ENCODE peak calls at places on chromosomes 2 and 18, in nine cellular contexts. One of them, this sample, is unnamed.

GRCh38 chr2:50749226-50749625 is 282.7 kb downstream of the NRXN1 start:
- DNase-seq in cardiac muscle cell: no peak
- DNase-seq in brain microvascular endothelial cell: no peak
- DNase-seq in sigmoid colon: no peak
- DNase-seq in heart right ventricle: no peak
- DNase-seq in HL-60: no peak
- DNase-seq in A549: no peak
- DNase-seq in astrocyte: peak; percentile 4
- DNase-seq in heart left ventricle: no peak
- DNase-seq in this sample: no peak

GRCh38 chr2:54903736-54904554 is 146.3 kb downstream of the RTN4 start:
- DNase-seq in cardiac muscle cell: peak; percentile 94
- DNase-seq in brain microvascular endothelial cell: peak; percentile 98
- DNase-seq in sigmoid colon: peak; percentile 68
- DNase-seq in heart right ventricle: no peak
- DNase-seq in HL-60: peak; percentile 42
- DNase-seq in A549: peak; percentile 91
- DNase-seq in astrocyte: peak; percentile 99
- DNase-seq in heart left ventricle: no peak
- DNase-seq in this sample: peak; percentile 34

GRCh38 chr18:44569391-44570055 is 111.2 kb upstream of the SETBP1 start:
- DNase-seq in cardiac muscle cell: no peak
- DNase-seq in brain microvascular endothelial cell: no peak
- DNase-seq in sigmoid colon: no peak
- DNase-seq in heart right ventricle: no peak
- DNase-seq in HL-60: no peak
- DNase-seq in A549: no peak
- DNase-seq in astrocyte: no peak
- DNase-seq in heart left ventricle: no peak
- DNase-seq in this sample: no peak

GRCh38 chr2:202036601-202037037 is 3.0 kb downstream of the FZD7 start:
- DNase-seq in cardiac muscle cell: no peak
- DNase-seq in brain microvascular endothelial cell: no peak
- DNase-seq in sigmoid colon: peak; percentile 75
- DNase-seq in heart right ventricle: no peak
- DNase-seq in HL-60: no peak
- DNase-seq in A549: no peak
- DNase-seq in astrocyte: peak; percentile 54
- DNase-seq in heart left ventricle: no peak
- DNase-seq in this sample: no peak

GRCh38 chr2:112092286-112093041 is 37.4 kb downstream of the TMEM87B start:
- DNase-seq in cardiac muscle cell: peak; percentile 72
- DNase-seq in brain microvascular endothelial cell: peak; percentile 67
- DNase-seq in sigmoid colon: no peak
- DNase-seq in heart right ventricle: no peak
- DNase-seq in HL-60: no peak
- DNase-seq in A549: no peak
- DNase-seq in astrocyte: peak; percentile 85
- DNase-seq in heart left ventricle: no peak
- DNase-seq in this sample: no peak

GRCh38 chr18:14914126-14914525 is 166.2 kb downstream of the ANKRD30B start:
- DNase-seq in cardiac muscle cell: no peak
- DNase-seq in brain microvascular endothelial cell: no peak
- DNase-seq in sigmoid colon: no peak
- DNase-seq in heart right ventricle: no peak
- DNase-seq in HL-60: no peak
- DNase-seq in A549: no peak
- DNase-seq in astrocyte: no peak
- DNase-seq in heart left ventricle: no peak
- DNase-seq in this sample: no peak

GRCh38 chr2:190436552-190436951 is 28.4 kb downstream of the MFSD6 start:
- DNase-seq in cardiac muscle cell: no peak
- DNase-seq in brain microvascular endothelial cell: no peak
- DNase-seq in sigmoid colon: no peak
- DNase-seq in heart right ventricle: no peak
- DNase-seq in HL-60: no peak
- DNase-seq in A549: no peak
- DNase-seq in astrocyte: no peak
- DNase-seq in heart left ventricle: no peak
- DNase-seq in this sample: no peak

GRCh38 chr2:144350151-144350802 is 169.6 kb downstream of the ZEB2 start:
- DNase-seq in cardiac muscle cell: peak; percentile 63
- DNase-seq in brain microvascular endothelial cell: peak; percentile 68
- DNase-seq in sigmoid colon: no peak
- DNase-seq in heart right ventricle: peak; percentile 55
- DNase-seq in HL-60: no peak
- DNase-seq in A549: peak; percentile 51
- DNase-seq in astrocyte: peak; percentile 73
- DNase-seq in heart left ventricle: peak; percentile 27
- DNase-seq in this sample: no peak

GRCh38 chr2:222572761-222573174 is 83.1 kb downstream of the FARSB start:
- DNase-seq in cardiac muscle cell: peak; percentile 75
- DNase-seq in brain microvascular endothelial cell: peak; percentile 47
- DNase-seq in sigmoid colon: no peak
- DNase-seq in heart right ventricle: no peak
- DNase-seq in HL-60: no peak
- DNase-seq in A549: peak; percentile 18
- DNase-seq in astrocyte: peak; percentile 66
- DNase-seq in heart left ventricle: no peak
- DNase-seq in this sample: no peak

GRCh38 chr18:76459687-76460350 is 35.2 kb downstream of the ZNF516 start:
- DNase-seq in cardiac muscle cell: peak; percentile 99
- DNase-seq in brain microvascular endothelial cell: peak; percentile 99
- DNase-seq in sigmoid colon: peak; percentile 68
- DNase-seq in heart right ventricle: no peak
- DNase-seq in HL-60: no peak
- DNase-seq in A549: peak; percentile 81
- DNase-seq in astrocyte: peak; percentile 100
- DNase-seq in heart left ventricle: peak; percentile 36
- DNase-seq in this sample: peak; percentile 79

GRCh38 chr2:164205347-164205746 is 415.9 kb downstream of the GRB14 start:
- DNase-seq in cardiac muscle cell: peak; percentile 16
- DNase-seq in brain microvascular endothelial cell: peak; percentile 68
- DNase-seq in sigmoid colon: no peak
- DNase-seq in heart right ventricle: no peak
- DNase-seq in HL-60: no peak
- DNase-seq in A549: peak; percentile 1
- DNase-seq in astrocyte: peak; percentile 72
- DNase-seq in heart left ventricle: no peak
- DNase-seq in this sample: no peak

GRCh38 chr2:203225423-203226039 is 13.3 kb upstream of the CYP20A1 start:
- DNase-seq in cardiac muscle cell: peak; percentile 27
- DNase-seq in brain microvascular endothelial cell: peak; percentile 25
- DNase-seq in sigmoid colon: no peak
- DNase-seq in heart right ventricle: no peak
- DNase-seq in HL-60: no peak
- DNase-seq in A549: peak; percentile 36
- DNase-seq in astrocyte: no peak
- DNase-seq in heart left ventricle: no peak
- DNase-seq in this sample: no peak

GRCh38 chr2:98445708-98446577 is 1.3 kb downstream of the INPP4A start:
- DNase-seq in cardiac muscle cell: no peak
- DNase-seq in brain microvascular endothelial cell: no peak
- DNase-seq in sigmoid colon: no peak
- DNase-seq in heart right ventricle: no peak
- DNase-seq in HL-60: no peak
- DNase-seq in A549: no peak
- DNase-seq in astrocyte: no peak
- DNase-seq in heart left ventricle: no peak
- DNase-seq in this sample: no peak

GRCh38 chr2:20962939-20963543 is 80.8 kb downstream of the APOB start:
- DNase-seq in cardiac muscle cell: peak; percentile 69
- DNase-seq in brain microvascular endothelial cell: peak; percentile 54
- DNase-seq in sigmoid colon: peak; percentile 78
- DNase-seq in heart right ventricle: peak; percentile 61
- DNase-seq in HL-60: peak; percentile 18
- DNase-seq in A549: peak; percentile 67
- DNase-seq in astrocyte: peak; percentile 17
- DNase-seq in heart left ventricle: peak; percentile 59
- DNase-seq in this sample: peak; percentile 73

GRCh38 chr2:30178618-30179404 is 32.0 kb downstream of the YPEL5 start:
- DNase-seq in cardiac muscle cell: peak; percentile 68
- DNase-seq in brain microvascular endothelial cell: peak; percentile 34
- DNase-seq in sigmoid colon: peak; percentile 92
- DNase-seq in heart right ventricle: peak; percentile 44
- DNase-seq in HL-60: no peak
- DNase-seq in A549: peak; percentile 22
- DNase-seq in astrocyte: no peak
- DNase-seq in heart left ventricle: no peak
- DNase-seq in this sample: peak; percentile 52

GRCh38 chr2:196168181-196168580 is 3.2 kb downstream of the STK17B start:
- DNase-seq in cardiac muscle cell: no peak
- DNase-seq in brain microvascular endothelial cell: peak; percentile 57
- DNase-seq in sigmoid colon: no peak
- DNase-seq in heart right ventricle: no peak
- DNase-seq in HL-60: no peak
- DNase-seq in A549: peak; percentile 17
- DNase-seq in astrocyte: peak; percentile 49
- DNase-seq in heart left ventricle: no peak
- DNase-seq in this sample: no peak

DNA sequence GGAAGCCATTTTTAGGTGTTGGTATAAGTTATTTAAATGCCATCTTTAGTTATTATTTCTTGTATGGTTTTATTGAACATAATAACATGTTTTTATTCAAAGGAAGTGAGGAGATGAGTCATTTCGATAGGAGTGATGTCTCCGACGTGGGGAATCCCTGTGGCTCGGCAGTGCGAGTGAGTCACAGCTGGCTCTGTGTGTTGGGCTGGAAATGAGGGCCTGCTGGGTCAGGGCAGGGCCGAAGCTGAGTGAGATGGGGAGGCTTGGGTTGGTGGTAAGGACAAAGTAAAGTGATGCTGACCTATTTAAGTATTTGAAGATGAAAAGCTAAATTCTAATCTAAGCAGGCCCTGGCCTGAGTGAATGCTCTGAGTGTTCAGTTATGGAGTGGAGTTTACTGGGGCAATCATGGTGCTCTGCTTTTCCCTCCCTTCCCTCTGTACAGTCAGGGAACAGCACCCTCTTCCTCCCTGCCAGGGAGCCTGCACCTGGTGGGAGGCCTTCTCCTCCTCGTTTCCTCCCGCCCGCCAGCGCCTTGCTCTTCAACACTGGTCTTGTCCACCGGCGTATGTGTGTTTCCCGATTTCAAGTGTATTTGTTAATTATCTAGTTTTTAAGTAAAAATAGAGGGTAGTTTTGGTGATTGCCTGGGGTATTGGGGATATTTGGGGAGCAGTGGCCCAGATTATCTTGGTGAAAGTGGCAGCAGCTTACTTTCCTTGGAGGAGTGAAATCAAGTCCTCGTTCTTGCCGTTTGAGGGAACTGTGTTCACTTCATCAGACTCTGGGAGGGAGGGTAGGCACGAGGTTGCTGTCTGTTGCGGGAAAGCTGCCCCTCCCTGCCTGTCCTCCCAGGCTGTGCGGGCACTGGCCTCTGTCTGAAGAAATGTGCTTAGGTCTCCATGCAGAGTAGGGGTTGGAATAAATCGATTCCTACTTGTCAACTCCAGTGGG is 157.0 kb downstream of the LDLRAD4 start:
- DNase-seq in cardiac muscle cell: peak; percentile 88
- DNase-seq in brain microvascular endothelial cell: peak; percentile 96
- DNase-seq in sigmoid colon: peak; percentile 89
- DNase-seq in heart right ventricle: peak; percentile 76
- DNase-seq in HL-60: no peak
- DNase-seq in A549: peak; percentile 61
- DNase-seq in astrocyte: peak; percentile 92
- DNase-seq in heart left ventricle: peak; percentile 63
- DNase-seq in this sample: peak; percentile 52
- H3K27ac ChIP-seq in cardiac muscle cell: no peak overlapping the region
- H3K27ac ChIP-seq in brain microvascular endothelial cell: peak overlapping the region; percentile 88
- H3K27ac ChIP-seq in sigmoid colon: peak overlapping the region; percentile 74
- H3K27ac ChIP-seq in heart right ventricle: peak overlapping the region; percentile 60
- H3K27ac ChIP-seq in HL-60: no peak overlapping the region
- H3K27ac ChIP-seq in A549: peak overlapping the region; percentile 85
- H3K27ac ChIP-seq in astrocyte: peak overlapping the region; percentile 73
- H3K27ac ChIP-seq in heart left ventricle: peak overlapping the region; percentile 66
- H3K27ac ChIP-seq in this sample: peak overlapping the region; percentile 51

DNA sequence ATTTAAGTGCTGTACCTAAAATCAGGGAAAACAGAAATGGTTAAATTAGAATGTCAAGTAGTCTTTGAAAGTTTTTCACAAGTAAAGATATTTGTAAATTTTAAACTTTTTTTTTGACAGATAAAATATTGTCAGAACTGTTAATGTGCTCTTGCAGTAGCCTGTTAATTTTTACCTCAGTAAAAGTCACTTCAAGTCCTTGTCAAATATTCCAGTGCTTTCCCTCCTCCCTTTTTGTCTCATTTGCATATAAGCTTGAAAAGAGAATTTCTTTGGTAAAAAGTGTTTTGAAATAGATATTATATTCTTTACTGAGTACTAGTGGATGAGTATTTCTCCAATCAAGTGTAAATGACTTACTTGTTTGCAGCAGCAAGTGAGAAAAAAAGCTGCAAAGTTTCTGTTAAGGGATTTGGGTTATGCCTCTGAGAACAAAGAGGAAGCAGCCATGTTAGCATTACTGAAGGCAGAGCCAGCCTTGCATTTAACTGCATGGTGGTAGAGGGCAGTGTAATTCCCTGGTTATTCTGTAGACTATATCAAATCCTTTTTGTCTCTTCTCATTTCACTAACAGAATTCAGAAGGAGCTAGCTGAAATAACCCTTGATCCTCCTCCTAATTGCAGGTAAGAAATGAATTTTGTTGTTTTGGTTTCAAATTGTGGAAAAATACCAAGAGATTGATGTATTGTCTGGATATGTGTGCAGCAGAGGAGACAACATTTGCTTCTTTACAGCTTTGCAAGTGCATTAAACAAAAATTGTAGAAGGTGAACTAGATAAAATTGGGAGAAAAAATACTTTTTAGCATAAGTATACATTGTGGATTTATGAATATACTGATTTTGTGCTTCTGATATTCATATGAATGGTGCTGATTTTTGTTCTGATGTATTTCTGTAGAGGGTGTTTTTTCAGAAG is 3.3 kb downstream of the UBE2E3 start:
- DNase-seq in cardiac muscle cell: peak; percentile 73
- DNase-seq in brain microvascular endothelial cell: peak; percentile 58
- DNase-seq in sigmoid colon: no peak
- DNase-seq in heart right ventricle: peak; percentile 10
- DNase-seq in HL-60: peak; percentile 22
- DNase-seq in A549: peak; percentile 60
- DNase-seq in astrocyte: peak; percentile 54
- DNase-seq in heart left ventricle: no peak
- DNase-seq in this sample: no peak
- H3K4me3 ChIP-seq in cardiac muscle cell: peak overlapping the region; percentile 92
- H3K4me3 ChIP-seq in brain microvascular endothelial cell: peak overlapping the region; percentile 29
- H3K4me3 ChIP-seq in sigmoid colon: no peak overlapping the region
- H3K4me3 ChIP-seq in heart right ventricle: no peak overlapping the region
- H3K4me3 ChIP-seq in HL-60: no peak overlapping the region
- H3K4me3 ChIP-seq in A549: no peak overlapping the region
- H3K4me3 ChIP-seq in astrocyte: peak overlapping the region; percentile 44
- H3K4me3 ChIP-seq in heart left ventricle: no peak overlapping the region
- H3K4me3 ChIP-seq in this sample: no peak overlapping the region

GRCh38 chr2:220075835-220076234 is 448.4 kb downstream of the SLC4A3 start:
- DNase-seq in cardiac muscle cell: peak; percentile 12
- DNase-seq in brain microvascular endothelial cell: no peak
- DNase-seq in sigmoid colon: no peak
- DNase-seq in heart right ventricle: no peak
- DNase-seq in HL-60: no peak
- DNase-seq in A549: no peak
- DNase-seq in astrocyte: no peak
- DNase-seq in heart left ventricle: no peak
- DNase-seq in this sample: no peak
- TF ChIP-seq CTCF in cardiac muscle cell: no peak
- TF ChIP-seq CTCF in brain microvascular endothelial cell: no peak
- TF ChIP-seq CTCF in sigmoid colon: no peak
- TF ChIP-seq CTCF in heart right ventricle: no peak
- TF ChIP-seq CTCF in HL-60: no peak
- TF ChIP-seq CTCF in A549: no peak
- TF ChIP-seq CTCF in astrocyte: no peak
- TF ChIP-seq CTCF in heart left ventricle: no peak
- TF ChIP-seq CTCF in this sample: no peak

GRCh38 chr2:191646612-191646902 is 31.4 kb upstream of the NABP1 start:
- DNase-seq in cardiac muscle cell: peak; percentile 57
- DNase-seq in brain microvascular endothelial cell: no peak
- DNase-seq in sigmoid colon: no peak
- DNase-seq in heart right ventricle: no peak
- DNase-seq in HL-60: no peak
- DNase-seq in A549: peak; percentile 36
- DNase-seq in astrocyte: no peak
- DNase-seq in heart left ventricle: no peak
- DNase-seq in this sample: no peak
- H3K27ac ChIP-seq in cardiac muscle cell: no peak overlapping the region
- H3K27ac ChIP-seq in brain microvascular endothelial cell: no peak overlapping the region
- H3K27ac ChIP-seq in sigmoid colon: no peak overlapping the region
- H3K27ac ChIP-seq in heart right ventricle: no peak overlapping the region
- H3K27ac ChIP-seq in HL-60: no peak overlapping the region
- H3K27ac ChIP-seq in A549: peak overlapping the region; percentile 0
- H3K27ac ChIP-seq in astrocyte: no peak overlapping the region
- H3K27ac ChIP-seq in heart left ventricle: no peak overlapping the region
- H3K27ac ChIP-seq in this sample: no peak overlapping the region